ENCODE peak calls at places on chromosomes 5 and 9, in eight cellular contexts. R is mesendoderm, Z is activated T-cell treated with anti-CD3 and anti-CD28 coated beads for 1 hour, W is transverse colon, F is NCI-H1105 treated with DMSO at 0.1 percent for 48 hours, A is T-helper 17 cell, N is epithelial cell of esophagus, C is mucosa of gallbladder. Y is an unnamed sample.

GRCh38 chr9:69622664-69623063 is 49.5 kb downstream of the APBA1 start:
- DNase-seq in R (no peak), Z (no peak), W (no peak), F (no peak), A (no peak), N (no peak), C (no peak), Y (no peak)

GRCh38 chr5:30100148-30100547 is 1093.3 kb upstream of the CDH6 start:
- DNase-seq in R (no peak), Z (no peak), W (no peak), F (no peak), A (no peak), N (no peak), C (no peak), Y (peak; percentile 8)

GRCh38 chr5:45171563-45171962 is 362.8 kb downstream of the MRPS30 start:
- DNase-seq in R (no peak), Z (no peak), W (no peak), F (no peak), A (no peak), N (no peak), C (no peak), Y (no peak)

GRCh38 chr5:150600951-150601773 is 39.3 kb upstream of the SYNPO start:
- DNase-seq in R (no peak), Z (no peak), W (no peak), F (no peak), A (no peak), N (peak; percentile 53), C (no peak), Y (no peak)

GRCh38 chr5:113359419-113359818 is 75.4 kb downstream of the TSSK1B start:
- DNase-seq in R (no peak), Z (no peak), W (no peak), F (no peak), A (no peak), N (no peak), C (no peak), Y (no peak)

GRCh38 chr5:58087131-58087530 is 372.8 kb downstream of the PLK2 start:
- DNase-seq in R (no peak), Z (no peak), W (no peak), F (no peak), A (no peak), N (no peak), C (no peak), Y (no peak)

GRCh38 chr9:95620296-95620695 is 103.5 kb upstream of the PTCH1 start:
- DNase-seq in R (no peak), Z (no peak), W (no peak), F (no peak), A (no peak), N (no peak), C (no peak), Y (no peak)

GRCh38 chr5:156037151-156037909 is 289.6 kb upstream of the SGCD start:
- DNase-seq in R (peak; percentile 14), Z (no peak), W (no peak), F (no peak), A (no peak), N (no peak), C (no peak), Y (peak; percentile 26)

GRCh38 chr5:112308608-112309007 is 110.5 kb downstream of the EPB41L4A start:
- DNase-seq in R (no peak), Z (no peak), W (no peak), F (no peak), A (no peak), N (no peak), C (no peak), Y (no peak)

GRCh38 chr5:135979510-135979909 is 24.7 kb upstream of the LECT2 start:
- DNase-seq in R (no peak), Z (no peak), W (no peak), F (no peak), A (no peak), N (no peak), C (no peak), Y (no peak)

GRCh38 chr9:121187681-121188305 is 13.9 kb downstream of the RAB14 start:
- DNase-seq in R (no peak), Z (no peak), W (no peak), F (no peak), A (no peak), N (no peak), C (no peak), Y (no peak)

GRCh38 chr5:31408814-31409213 is 123.1 kb downstream of the DROSHA start:
- DNase-seq in R (peak; percentile 68), Z (no peak), W (no peak), F (no peak), A (no peak), N (peak; percentile 97), C (no peak), Y (peak; percentile 64)

GRCh38 chr5:96079075-96079474 is 117.4 kb upstream of the ELL2 start:
- DNase-seq in R (peak; percentile 59), Z (no peak), W (no peak), F (no peak), A (no peak), N (peak; percentile 95), C (no peak), Y (peak; percentile 94)

GRCh38 chr9:113579270-113580040 is 115.9 kb downstream of the RGS3 start:
- DNase-seq in R (no peak), Z (no peak), W (peak; percentile 51), F (no peak), A (no peak), N (no peak), C (no peak), Y (peak; percentile 74)

GRCh38 chr5:128201065-128201926 is 117.7 kb downstream of the SLC12A2 start:
- DNase-seq in R (peak; percentile 78), Z (peak; percentile 82), W (peak; percentile 89), F (peak; percentile 34), A (peak; percentile 66), N (peak; percentile 71), C (peak; percentile 86), Y (peak; percentile 61)

GRCh38 chr5:174145091-174145490 is 99.6 kb downstream of the NSG2 start:
- DNase-seq in R (no peak), Z (no peak), W (no peak), F (no peak), A (no peak), N (no peak), C (no peak), Y (no peak)

Y was measured in A172.